ENCODE peak calls at places on chromosomes 16 and 17, in seven cellular contexts. G, T, D, P, V, Y and B are unnamed samples.

GRCh38 chr17:10135539-10136257 is 62.7 kb downstream of the GAS7 start:
- DNase-seq in P (no peak), D (no peak), V (peak; percentile 42), T (no peak), G (no peak), Y (no peak), B (no peak)

GRCh38 chr16:15765880-15766279 is 90.9 kb downstream of the MYH11 start:
- DNase-seq in P (peak; percentile 77), Y (peak; percentile 66), T (no peak), V (no peak), D (peak; percentile 49), G (no peak), B (peak; percentile 24)

GRCh38 chr16:28592511-28592910 is 4.3 kb downstream of the SULT1A2 start:
- DNase-seq in T (no peak), G (no peak), D (no peak), V (no peak), Y (no peak), P (no peak), B (no peak)

GRCh38 chr16:31458073-31458834 is 1.0 kb upstream of the ARMC5 start:
- DNase-seq in Y (no peak), V (peak; percentile 51), P (peak; percentile 22), T (peak; percentile 56), D (peak; percentile 69), G (no peak), B (no peak)

GRCh38 chr17:73973881-73974409 is 229.5 kb upstream of the RPL38 start:
- DNase-seq in T (no peak), V (no peak), P (no peak), D (no peak), G (no peak), Y (no peak), B (no peak)

GRCh38 chr16:22029632-22030031 is 21.7 kb downstream of the MOSMO start:
- DNase-seq in V (no peak), T (no peak), P (no peak), Y (no peak), D (no peak), G (no peak), B (no peak)

GRCh38 chr17:34163681-34164080 is 91.4 kb upstream of the CCL2 start:
- DNase-seq in Y (peak; percentile 4), G (no peak), P (no peak), D (peak; percentile 67), V (no peak), T (no peak), B (no peak)

GRCh38 chr16:30985401-30986128 is 558 bp downstream of the HSD3B7 start:
- DNase-seq in D (no peak), P (no peak), T (peak; percentile 52), V (no peak), G (peak; percentile 0), Y (no peak), B (no peak)

GRCh38 chr17:44956998-44957981 is 9.7 kb upstream of the KIF18B start:
- DNase-seq in V (no peak), D (no peak), T (no peak), P (no peak), Y (no peak), G (no peak), B (no peak)

GRCh38 chr16:66289051-66289680 is 77.3 kb upstream of the CDH5 start:
- DNase-seq in P (no peak), D (no peak), T (no peak), Y (no peak), G (no peak), V (no peak), B (no peak)

GRCh38 chr17:39209317-39210092 is 9.4 kb downstream of the RPL19 start:
- DNase-seq in V (peak; percentile 43), P (no peak), Y (no peak), G (no peak), D (peak; percentile 75), T (peak; percentile 63), B (no peak)

GRCh38 chr16:86018487-86018886 is 119.5 kb downstream of the IRF8 start:
- DNase-seq in V (no peak), D (peak; percentile 40), G (no peak), Y (no peak), T (no peak), P (no peak), B (no peak)

GRCh38 chr17:40091691-40092397 is 8.5 kb downstream of the NR1D1 start:
- DNase-seq in D (no peak), V (no peak), P (no peak), G (no peak), T (peak; percentile 63), Y (no peak), B (no peak)

GRCh38 chr17:60139438-60140285 is 10.1 kb upstream of the CA4 start:
- DNase-seq in P (no peak), G (no peak), Y (peak; percentile 20), D (peak; percentile 84), T (peak; percentile 57), V (peak; percentile 64), B (no peak)

GRCh38 chr17:30207655-30208054 is 27.8 kb downstream of the SLC6A4 start:
- DNase-seq in G (no peak), D (no peak), T (no peak), P (no peak), V (no peak), Y (no peak), B (no peak)

GRCh38 chr16:54236761-54237160 is 49.8 kb downstream of the IRX3 start:
- DNase-seq in D (no peak), G (no peak), V (peak; percentile 15), P (no peak), Y (no peak), T (no peak), B (no peak)

GRCh38 chr17:8222380-8222629 is 11.9 kb upstream of the AURKB start:
- DNase-seq in G (peak; percentile 88), P (no peak), V (no peak), D (no peak), Y (no peak), T (no peak), B (no peak)

GRCh38 chr17:48175692-48176450 is 68.3 kb downstream of the SNX11 start:
- DNase-seq in T (no peak), V (peak; percentile 65), D (peak; percentile 21), P (no peak), G (no peak), Y (no peak), B (peak; percentile 37)

GRCh38 chr16:67780847-67781547 is 25.4 kb downstream of the RANBP10 start:
- DNase-seq in P (peak; percentile 24), G (no peak), Y (no peak), T (no peak), V (no peak), D (no peak), B (no peak)

GRCh38 chr17:59696682-59697277 is 10.4 kb downstream of the PTRH2 start:
- DNase-seq in P (no peak), T (no peak), V (no peak), Y (no peak), G (no peak), D (no peak), B (no peak)

GRCh38 chr16:4337540-4338088 is 13.5 kb downstream of the PAM16 start:
- DNase-seq in D (no peak), Y (no peak), P (no peak), G (no peak), V (no peak), T (no peak), B (no peak)

GRCh38 chr16:80084614-80085013 is 456.2 kb upstream of the DYNLRB2 start:
- DNase-seq in V (peak; percentile 54), D (peak; percentile 31), P (peak; percentile 53), Y (peak; percentile 68), T (no peak), G (peak; percentile 21), B (no peak)